ENCODE peak calls at places on chromosomes 7 and 10, in eight cellular contexts. O, C, K, D, T, A, Q and V are unnamed samples.
A peak's percentile ranks its signal among the peaks of the same experiment; 100 is the strongest.

GRCh38 chr10:100878291-100878910 is 34.4 kb upstream of the SLF2 start:
- DNase-seq in O (peak; percentile 45), C (peak; percentile 84), K (peak; percentile 81), D (no peak), T (peak; percentile 86), A (no peak), Q (peak; percentile 80), V (no peak)

GRCh38 chr10:132337019-132337418 is 5.0 kb downstream of the LRRC27 start:
- DNase-seq in O (peak; percentile 10), C (no peak), K (no peak), D (peak; percentile 64), T (peak; percentile 23), A (no peak), Q (no peak), V (no peak)

GRCh38 chr10:124047427-124048157 is 45.8 kb downstream of the CHST15 start:
- DNase-seq in O (no peak), C (no peak), K (no peak), D (no peak), T (no peak), A (no peak), Q (no peak), V (no peak)

GRCh38 chr10:60820093-60820769 is 42.0 kb downstream of the CDK1 start:
- DNase-seq in O (peak; percentile 54), C (no peak), K (peak; percentile 66), D (no peak), T (no peak), A (no peak), Q (no peak), V (no peak)

GRCh38 chr10:86410542-86411124 is 44.0 kb upstream of the GRID1 start:
- DNase-seq in O (no peak), C (peak; percentile 64), K (peak; percentile 27), D (no peak), T (no peak), A (no peak), Q (no peak), V (no peak)

GRCh38 chr7:78563186-78563585 is 764.6 kb downstream of the PHTF2 start:
- DNase-seq in O (no peak), C (no peak), K (no peak), D (no peak), T (no peak), A (no peak), Q (peak; percentile 62), V (no peak)

GRCh38 chr10:91137822-91138221 is 82.6 kb upstream of the PCGF5 start:
- DNase-seq in O (no peak), C (no peak), K (no peak), D (no peak), T (no peak), A (no peak), Q (no peak), V (no peak)

GRCh38 chr7:80740778-80741545 is 102.5 kb downstream of the CD36 start:
- DNase-seq in O (no peak), C (no peak), K (peak; percentile 20), D (no peak), T (no peak), A (no peak), Q (no peak), V (no peak)

GRCh38 chr10:51257511-51258248 is 183.4 kb downstream of the PRKG1 start:
- DNase-seq in O (no peak), C (no peak), K (peak; percentile 21), D (no peak), T (no peak), A (no peak), Q (no peak), V (no peak)

GRCh38 chr10:124386186-124387077 is 32.3 kb downstream of the OAT start:
- DNase-seq in O (no peak), C (no peak), K (no peak), D (peak; percentile 60), T (no peak), A (no peak), Q (peak; percentile 76), V (peak; percentile 68)

GRCh38 chr10:107740962-107741690 is 576.6 kb upstream of the SORCS1 start:
- DNase-seq in O (no peak), C (no peak), K (peak; percentile 14), D (no peak), T (no peak), A (no peak), Q (no peak), V (no peak)

GRCh38 chr7:40447345-40447744 is 312.5 kb downstream of the SUGCT start:
- DNase-seq in O (no peak), C (no peak), K (no peak), D (no peak), T (peak; percentile 3), A (no peak), Q (no peak), V (no peak)
- TF ChIP-seq CTCF in O (peak; percentile 24), C (peak; percentile 13), K (no peak), D (no peak), T (peak; percentile 55), A (no peak), Q (peak; percentile 55), V (peak; percentile 23)

GRCh38 chr10:8677642-8678041 is 623.2 kb downstream of the GATA3 start:
- DNase-seq in O (no peak), C (no peak), K (no peak), D (no peak), T (no peak), A (no peak), Q (no peak), V (no peak)
- H3K4me1 ChIP-seq in O (no peaks in the 10 kb centered on the region), C (no peaks in the 10 kb centered on the region), K (no peaks in the 10 kb centered on the region), D (no peaks in the 10 kb centered on the region), T (no peaks in the 10 kb centered on the region), A (no peaks in the 10 kb centered on the region), Q (no peaks in the 10 kb centered on the region), V (no peaks in the 10 kb centered on the region)

GRCh38 chr7:94368371-94368791 is 26.3 kb upstream of the COL1A2 start:
- DNase-seq in O (no peak), C (peak; percentile 77), K (peak; percentile 95), D (no peak), T (no peak), A (no peak), Q (no peak), V (no peak)
- TF ChIP-seq CTCF in O (no peak), C (no peak), K (no peak), D (no peak), T (no peak), A (no peak), Q (no peak), V (no peak)

GRCh38 chr10:3578159-3578558 is 206.8 kb downstream of the KLF6 start:
- DNase-seq in O (no peak), C (no peak), K (no peak), D (no peak), T (no peak), A (no peak), Q (no peak), V (no peak)
- H3K4me1 ChIP-seq in O (no peaks in the 10 kb centered on the region), C (no peaks in the 10 kb centered on the region), K (peaks cover 45% of the 10 kb centered on the region), D (peaks cover 3% of the 10 kb centered on the region), T (no peaks in the 10 kb centered on the region), A (peaks cover 5% of the 10 kb centered on the region), Q (peaks cover 2% of the 10 kb centered on the region), V (no peaks in the 10 kb centered on the region)